ENCODE peak calls at places on chromosomes 12 and 14, in seven cellular contexts. W is HEK293T, U is GM10248, D is NCI-H1092, B is T-cell, E is NCI-H460, L is mammary epithelial cell. S is an unnamed sample.

GRCh38 chr14:100664841-100665425 is 61.8 kb upstream of the DLK1 start:
- DNase-seq in W (no peak), U (no peak), D (no peak), B (no peak), E (no peak), L (no peak), S (no peak)

GRCh38 chr12:27220057-27220987 is 23.8 kb upstream of the STK38L start:
- DNase-seq in W (no peak), U (peak; percentile 46), D (no peak), B (no peak), E (no peak), L (no peak), S (peak; percentile 20)

GRCh38 chr14:54708982-54709381 is 142.1 kb downstream of the SAMD4A start:
- DNase-seq in W (no peak), U (no peak), D (no peak), B (no peak), E (no peak), L (no peak), S (no peak)

GRCh38 chr12:116595186-116595585 is 36.0 kb downstream of the MAP1LC3B2 start:
- DNase-seq in W (no peak), U (no peak), D (no peak), B (no peak), E (no peak), L (no peak), S (peak; percentile 79)

GRCh38 chr12:42145552-42146215 is 1.0 kb upstream of the GXYLT1 start:
- DNase-seq in W (no peak), U (no peak), D (no peak), B (no peak), E (no peak), L (no peak), S (no peak)

GRCh38 chr14:70338550-70338949 is 20.9 kb downstream of the COX16 start:
- DNase-seq in W (no peak), U (no peak), D (no peak), B (no peak), E (no peak), L (no peak), S (no peak)

GRCh38 chr14:23550827-23551265 is 719 bp downstream of the ZFHX2 start:
- DNase-seq in W (no peak), U (no peak), D (no peak), B (no peak), E (no peak), L (no peak), S (no peak)

GRCh38 chr14:101723061-101723595 is 38.4 kb upstream of the PPP2R5C start:
- DNase-seq in W (no peak), U (no peak), D (no peak), B (no peak), E (no peak), L (no peak), S (no peak)

GRCh38 chr12:119665164-119665929 is 2.6 kb upstream of the PRKAB1 start:
- DNase-seq in W (no peak), U (no peak), D (no peak), B (no peak), E (no peak), L (no peak), S (no peak)

GRCh38 chr14:34220921-34221320 is 241.1 kb downstream of the SPTSSA start:
- DNase-seq in W (no peak), U (peak; percentile 46), D (no peak), B (no peak), E (no peak), L (no peak), S (no peak)

GRCh38 chr12:89950421-89950820 is 241.8 kb upstream of the ATP2B1 start:
- DNase-seq in W (no peak), U (no peak), D (no peak), B (no peak), E (peak; percentile 38), L (no peak), S (no peak)

GRCh38 chr12:115323223-115323905 is 639.4 kb upstream of the TBX3 start:
- DNase-seq in W (no peak), U (no peak), D (no peak), B (no peak), E (no peak), L (peak; percentile 80), S (peak; percentile 69)

GRCh38 chr14:89429206-89430091 is 12.4 kb upstream of the FOXN3 start:
- DNase-seq in W (no peak), U (peak; percentile 32), D (peak; percentile 3), B (no peak), E (no peak), L (no peak), S (no peak)

GRCh38 chr12:13171921-13172859 is 24.3 kb upstream of the EMP1 start:
- DNase-seq in W (no peak), U (peak; percentile 22), D (no peak), B (no peak), E (no peak), L (peak; percentile 81), S (peak; percentile 69)

S was measured in cardiac fibroblast.